ENCODE peak calls at places on chromosomes 7 and 10, in ten cellular contexts. M, Y, Q, U, R, X, O, Z, L and I are unnamed samples.

GRCh38 chr10:51010977-51011376 is 63.3 kb upstream of the PRKG1 start:
- DNase-seq in M (peak), Y (no peak), Q (no peak), U (no peak), R (peak), X (peak), O (peak), Z (peak), L (peak), I (no peak)

GRCh38 chr7:140079121-140079536 is 16.4 kb upstream of the PARP12 start:
- DNase-seq in M (peak), Y (no peak), Q (no peak), U (no peak), R (no peak), X (no peak), O (no peak), Z (no peak), L (peak), I (no peak)

GRCh38 chr7:38451840-38452239 is 178.4 kb upstream of the TARP start:
- DNase-seq in M (peak), Y (no peak), Q (peak), U (no peak), R (no peak), X (peak), O (no peak), Z (no peak), L (peak), I (no peak)

GRCh38 chr7:2299853-2300512 is 14.3 kb downstream of the SNX8 start:
- DNase-seq in M (no peak), Y (no peak), Q (no peak), U (no peak), R (no peak), X (no peak), O (no peak), Z (no peak), L (no peak), I (no peak)

GRCh38 chr7:23469150-23469960 is 936 bp downstream of the IGF2BP3 start:
- DNase-seq in M (no peak), Y (peak), Q (no peak), U (no peak), R (peak), X (no peak), O (peak), Z (no peak), L (no peak), I (no peak)

GRCh38 chr10:48551796-48552591 is 52.9 kb downstream of the ARHGAP22 start:
- DNase-seq in M (peak), Y (no peak), Q (peak), U (peak), R (no peak), X (peak), O (no peak), Z (peak), L (peak), I (no peak)

GRCh38 chr10:51321968-51322367 is 247.7 kb downstream of the PRKG1 start:
- DNase-seq in M (no peak), Y (no peak), Q (no peak), U (no peak), R (no peak), X (no peak), O (no peak), Z (no peak), L (no peak), I (no peak)

GRCh38 chr10:12448729-12449391 is 99.5 kb downstream of the CAMK1D start:
- DNase-seq in M (peak), Y (peak), Q (no peak), U (peak), R (peak), X (no peak), O (peak), Z (peak), L (peak), I (peak)

GRCh38 chr10:28282341-28282740 is 20.5 kb downstream of the MPP7 start:
- DNase-seq in M (no peak), Y (no peak), Q (no peak), U (no peak), R (no peak), X (no peak), O (no peak), Z (no peak), L (no peak), I (no peak)

GRCh38 chr7:154438571-154438970 is 386.4 kb downstream of the DPP6 start:
- DNase-seq in M (no peak), Y (no peak), Q (no peak), U (no peak), R (no peak), X (no peak), O (no peak), Z (no peak), L (no peak), I (no peak)

GRCh38 chr7:114085592-114086490 is 167.0 kb upstream of the PPP1R3A start:
- DNase-seq in M (peak), Y (peak), Q (peak), U (no peak), R (peak), X (peak), O (no peak), Z (peak), L (peak), I (no peak)

GRCh38 chr10:95508730-95509129 is 52.4 kb downstream of the SORBS1 start:
- DNase-seq in M (no peak), Y (no peak), Q (no peak), U (no peak), R (no peak), X (no peak), O (no peak), Z (no peak), L (no peak), I (no peak)

GRCh38 chr7:2864204-2864985 is 20.3 kb upstream of the GNA12 start:
- DNase-seq in M (peak), Y (no peak), Q (no peak), U (no peak), R (no peak), X (no peak), O (no peak), Z (no peak), L (no peak), I (no peak)

GRCh38 chr10:113651898-113652297 is 11.9 kb downstream of the NRAP start:
- DNase-seq in M (no peak), Y (no peak), Q (no peak), U (no peak), R (no peak), X (no peak), O (no peak), Z (no peak), L (no peak), I (no peak)

GRCh38 chr7:155003215-155003999 is 483 bp upstream of the PAXIP1 start:
- DNase-seq in M (peak), Y (peak), Q (peak), U (no peak), R (peak), X (peak), O (peak), Z (peak), L (peak), I (peak)

GRCh38 chr7:136728945-136729344 is 139.5 kb upstream of the CHRM2 start:
- DNase-seq in M (peak), Y (no peak), Q (no peak), U (no peak), R (no peak), X (no peak), O (no peak), Z (no peak), L (no peak), I (no peak)

GRCh38 chr10:48632166-48632565 is 27.3 kb upstream of the ARHGAP22 start:
- DNase-seq in M (no peak), Y (no peak), Q (no peak), U (no peak), R (no peak), X (no peak), O (no peak), Z (no peak), L (peak), I (no peak)